ENCODE peak calls at places on chromosomes 6 and 20, in ten cellular contexts. Y, C, R, K, M, N, B, O, V and T are unnamed samples. For H3K9me3, the result is how much of the 10 kb centered on the place peaks cover.

GRCh38 chr20:9926007-9926406 is 87.1 kb upstream of the PAK5 start:
- DNase-seq in Y (no peak), C (no peak), R (no peak), K (no peak), M (no peak), N (no peak), B (no peak), O (no peak), V (no peak), T (no peak)

GRCh38 chr6:162621246-162621645 is 106.3 kb downstream of the PRKN start:
- DNase-seq in Y (no peak), C (no peak), R (no peak), K (peak), M (peak), N (peak), B (peak), O (no peak), V (no peak), T (no peak)

GRCh38 chr20:25012616-25013189 is 20.2 kb upstream of the APMAP start:
- DNase-seq in Y (no peak), C (no peak), R (no peak), K (no peak), M (no peak), N (no peak), B (no peak), O (no peak), V (no peak), T (no peak)

GRCh38 chr20:48750941-48751620 is 76.7 kb downstream of the PREX1 start:
- DNase-seq in Y (peak), C (no peak), R (peak), K (no peak), M (no peak), N (no peak), B (no peak), O (peak), V (no peak), T (no peak)

GRCh38 chr6:110181131-110182027 is 1.2 kb downstream of the CDC40 start:
- DNase-seq in Y (no peak), C (no peak), R (no peak), K (peak), M (peak), N (peak), B (no peak), O (no peak), V (no peak), T (no peak)

GRCh38 chr6:44662461-44663121 is 275.1 kb downstream of the CDC5L start:
- DNase-seq in Y (no peak), C (no peak), R (no peak), K (no peak), M (no peak), N (no peak), B (no peak), O (peak), V (no peak), T (no peak)

GRCh38 chr20:7383218-7383617 is 557.0 kb downstream of the HAO1 start:
- DNase-seq in Y (no peak), C (no peak), R (no peak), K (no peak), M (no peak), N (no peak), B (no peak), O (no peak), V (peak), T (no peak)

GRCh38 chr6:155248021-155249001 is 15.5 kb upstream of the CLDN20 start:
- DNase-seq in Y (no peak), C (peak), R (no peak), K (peak), M (peak), N (peak), B (peak), O (peak), V (peak), T (peak)

GRCh38 chr6:36550473-36551000 is 3.3 kb upstream of the STK38 start:
- DNase-seq in Y (no peak), C (no peak), R (no peak), K (no peak), M (no peak), N (no peak), B (no peak), O (no peak), V (no peak), T (no peak)

GRCh38 chr6:55100729-55101128 is 73.6 kb upstream of the HCRTR2 start:
- DNase-seq in Y (no peak), C (no peak), R (no peak), K (no peak), M (no peak), N (no peak), B (no peak), O (no peak), V (no peak), T (no peak)

GRCh38 chr6:8082954-8083858 is 19.0 kb upstream of the BLOC1S5 start:
- DNase-seq in Y (no peak), C (no peak), R (no peak), K (peak), M (peak), N (peak), B (peak), O (no peak), V (peak), T (peak)

GRCh38 chr6:111952821-111953535 is 79.7 kb upstream of the FYN start:
- DNase-seq in Y (no peak), C (no peak), R (no peak), K (peak), M (no peak), N (no peak), B (no peak), O (no peak), V (peak), T (no peak)

GRCh38 chr6:170148709-170149470 is 142.0 kb downstream of the DLL1 start:
- DNase-seq in Y (no peak), C (no peak), R (no peak), K (no peak), M (no peak), N (no peak), B (no peak), O (no peak), V (no peak), T (no peak)

GRCh38 chr6:3405679-3406078 is 51.2 kb downstream of the SLC22A23 start:
- DNase-seq in Y (no peak), C (peak), R (no peak), K (peak), M (peak), N (peak), B (no peak), O (no peak), V (peak), T (no peak)

GRCh38 chr6:15668918-15669317 is 6.1 kb upstream of the DTNBP1 start:
- DNase-seq in Y (no peak), C (no peak), R (no peak), K (no peak), M (no peak), N (no peak), B (no peak), O (no peak), V (no peak), T (no peak)

GRCh38 chr6:146990821-146991798 is 213.1 kb upstream of the STXBP5 start:
- DNase-seq in Y (no peak), C (no peak), R (no peak), K (peak), M (peak), N (peak), B (peak), O (no peak), V (peak), T (no peak)

GRCh38 chr6:109453594-109454482 is 1.7 kb downstream of the MICAL1 start:
- DNase-seq in Y (no peak), C (no peak), R (no peak), K (peak), M (no peak), N (peak), B (no peak), O (no peak), V (no peak), T (no peak)

GRCh38 chr6:40582892-40583291 is 4.3 kb downstream of the LRFN2 start:
- DNase-seq in Y (no peak), C (no peak), R (no peak), K (no peak), M (no peak), N (no peak), B (no peak), O (no peak), V (no peak), T (no peak)

GRCh38 chr6:20056350-20056992 is 155.8 kb downstream of the MBOAT1 start:
- DNase-seq in Y (no peak), C (peak), R (no peak), K (peak), M (peak), N (peak), B (peak), O (no peak), V (peak), T (peak)

GRCh38 chr20:24379116-24379927 is 90.1 kb upstream of the SYNDIG1 start:
- DNase-seq in Y (no peak), C (no peak), R (no peak), K (peak), M (no peak), N (peak), B (no peak), O (no peak), V (no peak), T (peak)

GRCh38 chr6:24779416-24779815 is 4.7 kb downstream of the GMNN start:
- DNase-seq in Y (no peak), C (no peak), R (no peak), K (no peak), M (no peak), N (no peak), B (no peak), O (no peak), V (peak), T (no peak)

GRCh38 chr6:84390334-84390733 is 162.9 kb upstream of the CEP162 start:
- DNase-seq in Y (no peak), C (no peak), R (no peak), K (peak), M (no peak), N (no peak), B (no peak), O (no peak), V (no peak), T (no peak)

GRCh38 chr6:89368107-89368506 is 15.6 kb upstream of the UBE2J1 start:
- DNase-seq in Y (peak), C (peak), R (peak), K (peak), M (peak), N (peak), B (no peak), O (no peak), V (peak), T (no peak)

GRCh38 chr20:60512436-60512835 is 554.2 kb downstream of the CDH26 start:
- DNase-seq in Y (no peak), C (no peak), R (no peak), K (peak), M (no peak), N (peak), B (no peak), O (no peak), V (peak), T (peak)

GRCh38 chr6:6931047-6932025 is 176.4 kb upstream of the RREB1 start:
- DNase-seq in Y (no peak), C (no peak), R (no peak), K (no peak), M (no peak), N (no peak), B (no peak), O (no peak), V (no peak), T (no peak)

GRCh38 chr20:44901972-44902371 is 7.9 kb upstream of the PABPC1L start:
- DNase-seq in Y (no peak), C (no peak), R (no peak), K (peak), M (peak), N (peak), B (no peak), O (no peak), V (peak), T (no peak)

GRCh38 chr6:113994934-113995342 is 24.0 kb upstream of the HDAC2 start:
- DNase-seq in Y (no peak), C (peak), R (no peak), K (peak), M (peak), N (peak), B (peak), O (no peak), V (peak), T (peak)

GRCh38 chr6:20661721-20662120 is 127.5 kb downstream of the CDKAL1 start:
- DNase-seq in Y (no peak), C (no peak), R (no peak), K (peak), M (no peak), N (peak), B (no peak), O (no peak), V (no peak), T (no peak)

GRCh38 chr20:47317127-47317895 is 39.2 kb downstream of the ZMYND8 start:
- DNase-seq in Y (peak), C (peak), R (peak), K (peak), M (peak), N (peak), B (peak), O (peak), V (peak), T (peak)

GRCh38 chr20:61905781-61906523 is 159.7 kb downstream of the TAF4 start:
- DNase-seq in Y (no peak), C (no peak), R (no peak), K (no peak), M (no peak), N (no peak), B (no peak), O (no peak), V (no peak), T (no peak)

GRCh38 chr6:153117986-153118886 is 12.8 kb downstream of the RGS17 start:
- DNase-seq in Y (no peak), C (no peak), R (no peak), K (peak), M (peak), N (peak), B (peak), O (no peak), V (peak), T (peak)

GRCh38 chr6:106972500-106972899 is 2.0 kb downstream of the CD24 start:
- DNase-seq in Y (no peak), C (no peak), R (no peak), K (no peak), M (peak), N (no peak), B (no peak), O (no peak), V (peak), T (no peak)

GRCh38 chr6:161108886-161109285 is 117.3 kb downstream of the MAP3K4 start:
- DNase-seq in Y (no peak), C (no peak), R (no peak), K (no peak), M (no peak), N (no peak), B (no peak), O (no peak), V (no peak), T (no peak)

GRCh38 chr20:11118802-11119380 is 445.1 kb upstream of the JAG1 start:
- DNase-seq in Y (no peak), C (no peak), R (no peak), K (peak), M (no peak), N (no peak), B (no peak), O (no peak), V (peak), T (no peak)

GRCh38 chr6:125124250-125124777 is 29.3 kb upstream of the TPD52L1 start:
- DNase-seq in Y (no peak), C (no peak), R (no peak), K (peak), M (no peak), N (no peak), B (peak), O (no peak), V (peak), T (no peak)

GRCh38 chr6:147904416-147904815 is 395.9 kb downstream of the SAMD5 start:
- DNase-seq in Y (no peak), C (no peak), R (no peak), K (no peak), M (no peak), N (no peak), B (no peak), O (no peak), V (no peak), T (no peak)

GRCh38 chr20:14948416-14948815 is 611.0 kb upstream of the FLRT3 start:
- DNase-seq in Y (no peak), C (no peak), R (no peak), K (no peak), M (no peak), N (no peak), B (no peak), O (no peak), V (peak), T (no peak)

GRCh38 chr20:45405566-45406259 is 2.4 kb upstream of the DBNDD2 start:
- DNase-seq in Y (no peak), C (no peak), R (no peak), K (peak), M (peak), N (no peak), B (no peak), O (peak), V (peak), T (no peak)

GRCh38 chr6:33014841-33015634 is 5.6 kb upstream of the HLA-DOA start:
- DNase-seq in Y (no peak), C (peak), R (no peak), K (peak), M (peak), N (peak), B (peak), O (no peak), V (peak), T (peak)

GRCh38 chr6:105879902-105880547 is 206.1 kb upstream of the PRDM1 start:
- DNase-seq in Y (no peak), C (peak), R (no peak), K (no peak), M (no peak), N (no peak), B (no peak), O (peak), V (no peak), T (no peak)
- H3K9me3 ChIP-seq in Y (under half), C (under half), R (under half), K (under half), M (under half), N (under half), B (under half), O (under half), V (under half), T (under half)

GRCh38 chr20:37453836-37454235 is 67.2 kb upstream of the NNAT start:
- DNase-seq in Y (no peak), C (no peak), R (no peak), K (no peak), M (no peak), N (no peak), B (no peak), O (peak), V (no peak), T (no peak)

GRCh38 chr20:37456948-37457347 is 64.1 kb upstream of the NNAT start:
- DNase-seq in Y (no peak), C (no peak), R (no peak), K (no peak), M (no peak), N (no peak), B (no peak), O (no peak), V (no peak), T (no peak)

GRCh38 chr20:37454636-37455035 is 66.4 kb upstream of the NNAT start:
- DNase-seq in Y (no peak), C (no peak), R (no peak), K (no peak), M (no peak), N (no peak), B (no peak), O (no peak), V (no peak), T (no peak)

GRCh38 chr20:37457928-37458327 is 63.1 kb upstream of the NNAT start:
- DNase-seq in Y (no peak), C (no peak), R (no peak), K (no peak), M (no peak), N (no peak), B (no peak), O (no peak), V (no peak), T (no peak)

GRCh38 chr20:37455659-37456058 is 65.4 kb upstream of the NNAT start:
- DNase-seq in Y (no peak), C (no peak), R (no peak), K (no peak), M (no peak), N (no peak), B (no peak), O (no peak), V (no peak), T (no peak)
- H3K9me3 ChIP-seq in Y (under half), C (under half), R (under half), K (under half), M (under half), N (under half), B (under half), O (under half), V (under half), T (under half)

DNA sequence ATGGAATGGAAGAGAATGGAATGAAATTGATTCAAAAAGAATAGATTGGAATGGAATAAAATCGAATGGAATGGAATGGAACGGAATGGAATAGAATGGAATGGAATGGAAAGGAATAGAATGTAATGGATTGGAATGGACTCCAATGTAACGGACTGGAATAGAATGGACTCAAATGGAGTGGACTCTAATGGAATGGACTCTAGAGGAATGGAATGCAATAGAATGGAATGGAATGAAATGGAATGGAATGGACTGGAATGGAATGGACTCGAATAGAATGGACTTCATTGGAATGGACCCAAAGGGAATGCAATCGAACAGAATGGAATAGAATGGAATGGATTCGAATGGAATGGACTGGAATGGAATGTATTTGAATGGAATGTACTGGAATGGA is 19.7 kb upstream of the DEFB115 start:
- DNase-seq in Y (no peak), C (no peak), R (no peak), K (no peak), M (no peak), N (no peak), B (no peak), O (no peak), V (no peak), T (no peak)
- H3K9me3 ChIP-seq in Y (half or more), C (under half), R (under half), K (under half), M (half or more), N (under half), B (half or more), O (under half), V (half or more), T (half or more)

GRCh38 chr20:13425401-13425800 is 204.3 kb downstream of the ISM1 start:
- DNase-seq in Y (no peak), C (no peak), R (no peak), K (no peak), M (no peak), N (no peak), B (no peak), O (no peak), V (no peak), T (no peak)

GRCh38 chr20:13426870-13427269 is 205.8 kb downstream of the ISM1 start:
- DNase-seq in Y (no peak), C (no peak), R (no peak), K (no peak), M (no peak), N (no peak), B (no peak), O (no peak), V (no peak), T (no peak)

GRCh38 chr20:13432126-13432525 is 206.6 kb downstream of the TASP1 start:
- DNase-seq in Y (no peak), C (no peak), R (no peak), K (no peak), M (peak), N (no peak), B (no peak), O (no peak), V (no peak), T (no peak)

GRCh38 chr20:13430346-13431002 is 208.3 kb downstream of the TASP1 start:
- DNase-seq in Y (no peak), C (no peak), R (no peak), K (no peak), M (no peak), N (no peak), B (peak), O (no peak), V (peak), T (no peak)

DNA sequence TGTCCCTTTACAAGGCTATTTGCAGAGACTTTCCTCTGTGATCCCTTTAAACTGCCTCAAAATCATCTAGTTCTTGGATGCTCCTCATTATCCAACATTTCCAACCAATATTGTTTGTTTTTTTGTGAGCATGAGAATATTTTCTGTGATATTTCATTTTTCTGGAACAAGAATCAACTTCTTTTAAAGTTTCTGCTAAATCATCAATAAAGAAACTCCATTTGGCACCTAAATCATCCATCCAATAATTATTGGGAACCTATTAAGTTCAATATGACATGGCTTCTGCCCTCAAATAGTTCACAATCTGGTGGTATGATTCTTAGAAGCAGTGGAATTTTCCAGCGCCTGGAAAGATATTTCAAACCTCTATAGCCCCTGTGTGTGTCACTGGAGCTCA is 207.6 kb downstream of the ISM1 start:
- DNase-seq in Y (no peak), C (no peak), R (no peak), K (no peak), M (no peak), N (no peak), B (no peak), O (no peak), V (no peak), T (no peak)
- H3K9me3 ChIP-seq in Y (under half), C (under half), R (under half), K (under half), M (under half), N (under half), B (under half), O (under half), V (under half), T (under half)

GRCh38 chr6:358432-358831 is 33.1 kb upstream of the IRF4 start:
- DNase-seq in Y (no peak), C (no peak), R (no peak), K (no peak), M (no peak), N (no peak), B (no peak), O (peak), V (no peak), T (no peak)
- H3K9me3 ChIP-seq in Y (under half), C (under half), R (under half), K (under half), M (under half), N (under half), B (under half), O (under half), V (under half), T (half or more)

GRCh38 chr20:3805594-3806264 is 9.6 kb downstream of the CDC25B start:
- DNase-seq in Y (no peak), C (no peak), R (no peak), K (peak), M (peak), N (peak), B (no peak), O (no peak), V (peak), T (no peak)
- H3K9me3 ChIP-seq in Y (under half), C (under half), R (under half), K (under half), M (under half), N (under half), B (under half), O (under half), V (under half), T (under half)